ENCODE peak calls at places on chromosomes 16 and 17, in ten cellular contexts. H is progenitor cell of endocrine pancreas; V is aorta; R is KG1; A is GM04504; B is HFFc6; X is AG20443; U is uterus; T is iris pigment epithelial cell; Q is stimulated activated CD4-positive, alpha-beta T cell treated with anti-CD3 and anti-CD28 coated beads, Interleukin-2, amount 100 ng/mL, for 48 hours. S is an unnamed sample.

GRCh38 chr17:51351090-51351489 is 90.7 kb downstream of the UTP18 start:
- DNase-seq in H (no peak), V (no peak), R (no peak), A (no peak), B (no peak), X (no peak), U (no peak), T (no peak), Q (no peak), S (no peak)

GRCh38 chr17:6994666-6995246 is 1.1 kb upstream of the ALOX12 start:
- DNase-seq in H (no peak), V (no peak), R (no peak), A (no peak), B (no peak), X (no peak), U (no peak), T (no peak), Q (no peak), S (peak)

GRCh38 chr17:30958187-30958586 is 12.7 kb upstream of the RNF135 start:
- DNase-seq in H (no peak), V (peak), R (no peak), A (no peak), B (no peak), X (no peak), U (no peak), T (peak), Q (no peak), S (peak)

GRCh38 chr17:6305613-6306360 is 129.1 kb downstream of the AIPL1 start:
- DNase-seq in H (no peak), V (no peak), R (no peak), A (no peak), B (no peak), X (no peak), U (no peak), T (no peak), Q (no peak), S (no peak)

GRCh38 chr16:20049831-20050230 is 23.9 kb downstream of the GPR139 start:
- DNase-seq in H (no peak), V (no peak), R (no peak), A (no peak), B (no peak), X (no peak), U (no peak), T (no peak), Q (no peak), S (no peak)

GRCh38 chr17:79168486-79169055 is 93.9 kb downstream of the ENGASE start:
- DNase-seq in H (no peak), V (no peak), R (no peak), A (no peak), B (no peak), X (no peak), U (no peak), T (no peak), Q (no peak), S (no peak)

GRCh38 chr17:40190197-40191021 is 13.1 kb downstream of the RAPGEFL1 start:
- DNase-seq in H (peak), V (no peak), R (no peak), A (no peak), B (no peak), X (no peak), U (no peak), T (no peak), Q (peak), S (no peak)

GRCh38 chr17:50469671-50470305 is 1.1 kb upstream of the CHAD start:
- DNase-seq in H (no peak), V (no peak), R (no peak), A (no peak), B (no peak), X (no peak), U (no peak), T (no peak), Q (no peak), S (no peak)

GRCh38 chr17:77867976-77868713 is 90.4 kb upstream of the TNRC6C start:
- DNase-seq in H (no peak), V (peak), R (no peak), A (no peak), B (no peak), X (no peak), U (no peak), T (no peak), Q (no peak), S (no peak)

GRCh38 chr17:18157354-18157985 is 26.2 kb upstream of the ALKBH5 start:
- DNase-seq in H (no peak), V (no peak), R (no peak), A (no peak), B (no peak), X (no peak), U (no peak), T (no peak), Q (no peak), S (no peak)